ENCODE peak calls at places on chromosomes 5 and 9, in nine cellular contexts. One of them, this sample, is unnamed.

GRCh38 chr5:80128129-80128528 is 93.0 kb downstream of the THBS4 start:
- DNase-seq in Panc1: no peak
- DNase-seq in transverse colon: no peak
- DNase-seq in lung: no peak
- DNase-seq in GM20000: no peak
- DNase-seq in CD4-positive, alpha-beta T cell: no peak
- DNase-seq in psoas muscle: no peak
- DNase-seq in MM.1S: no peak
- DNase-seq in neural crest cell: no peak
- DNase-seq in this sample: no peak

GRCh38 chr9:23598994-23599393 is 227.0 kb downstream of the ELAVL2 start:
- DNase-seq in MM.1S: no peak
- DNase-seq in lung: no peak
- DNase-seq in psoas muscle: no peak
- DNase-seq in CD4-positive, alpha-beta T cell: no peak
- DNase-seq in Panc1: no peak
- DNase-seq in neural crest cell: no peak
- DNase-seq in transverse colon: no peak
- DNase-seq in GM20000: no peak
- DNase-seq in this sample: no peak

GRCh38 chr5:149297340-149298023 is 25.8 kb downstream of the AFAP1L1 start:
- DNase-seq in MM.1S: no peak
- DNase-seq in lung: no peak
- DNase-seq in transverse colon: no peak
- DNase-seq in Panc1: no peak
- DNase-seq in psoas muscle: no peak
- DNase-seq in GM20000: no peak
- DNase-seq in neural crest cell: no peak
- DNase-seq in CD4-positive, alpha-beta T cell: no peak
- DNase-seq in this sample: no peak

GRCh38 chr5:168947212-168947868 is 353.6 kb downstream of the SLIT3 start:
- DNase-seq in psoas muscle: no peak
- DNase-seq in GM20000: peak
- DNase-seq in transverse colon: peak
- DNase-seq in CD4-positive, alpha-beta T cell: no peak
- DNase-seq in neural crest cell: peak
- DNase-seq in MM.1S: peak
- DNase-seq in Panc1: peak
- DNase-seq in lung: no peak
- DNase-seq in this sample: peak

GRCh38 chr5:73388371-73388684 is 60.2 kb downstream of the FOXD1 start:
- DNase-seq in MM.1S: no peak
- DNase-seq in CD4-positive, alpha-beta T cell: no peak
- DNase-seq in transverse colon: no peak
- DNase-seq in GM20000: no peak
- DNase-seq in Panc1: no peak
- DNase-seq in neural crest cell: no peak
- DNase-seq in psoas muscle: no peak
- DNase-seq in lung: no peak
- DNase-seq in this sample: no peak

GRCh38 chr5:93585753-93586385 is 2.8 kb downstream of the NR2F1 start:
- DNase-seq in MM.1S: no peak
- DNase-seq in neural crest cell: no peak
- DNase-seq in transverse colon: no peak
- DNase-seq in psoas muscle: no peak
- DNase-seq in CD4-positive, alpha-beta T cell: no peak
- DNase-seq in Panc1: no peak
- DNase-seq in GM20000: no peak
- DNase-seq in lung: no peak
- DNase-seq in this sample: no peak

GRCh38 chr9:90033030-90033650 is 428.3 kb downstream of the GADD45G start:
- DNase-seq in MM.1S: no peak
- DNase-seq in neural crest cell: no peak
- DNase-seq in GM20000: no peak
- DNase-seq in Panc1: no peak
- DNase-seq in transverse colon: no peak
- DNase-seq in CD4-positive, alpha-beta T cell: no peak
- DNase-seq in psoas muscle: no peak
- DNase-seq in lung: no peak
- DNase-seq in this sample: no peak

GRCh38 chr5:31119938-31120641 is 73.4 kb upstream of the CDH6 start:
- DNase-seq in psoas muscle: no peak
- DNase-seq in lung: no peak
- DNase-seq in GM20000: no peak
- DNase-seq in neural crest cell: no peak
- DNase-seq in MM.1S: no peak
- DNase-seq in Panc1: no peak
- DNase-seq in transverse colon: no peak
- DNase-seq in CD4-positive, alpha-beta T cell: no peak
- DNase-seq in this sample: no peak

GRCh38 chr5:27328480-27328879 is 290.1 kb upstream of the CDH9 start:
- DNase-seq in Panc1: no peak
- DNase-seq in MM.1S: no peak
- DNase-seq in transverse colon: no peak
- DNase-seq in lung: no peak
- DNase-seq in psoas muscle: no peak
- DNase-seq in CD4-positive, alpha-beta T cell: no peak
- DNase-seq in neural crest cell: no peak
- DNase-seq in GM20000: no peak
- DNase-seq in this sample: no peak

GRCh38 chr5:163350083-163350482 is 87.3 kb upstream of the CCNG1 start:
- DNase-seq in psoas muscle: no peak
- DNase-seq in MM.1S: no peak
- DNase-seq in lung: no peak
- DNase-seq in CD4-positive, alpha-beta T cell: no peak
- DNase-seq in GM20000: no peak
- DNase-seq in transverse colon: no peak
- DNase-seq in Panc1: no peak
- DNase-seq in neural crest cell: no peak
- DNase-seq in this sample: no peak

GRCh38 chr5:141343242-141343952 is at the start of gene PCDHGA3:
- DNase-seq in transverse colon: no peak
- DNase-seq in lung: no peak
- DNase-seq in Panc1: no peak
- DNase-seq in neural crest cell: no peak
- DNase-seq in GM20000: peak
- DNase-seq in psoas muscle: no peak
- DNase-seq in CD4-positive, alpha-beta T cell: no peak
- DNase-seq in MM.1S: peak
- DNase-seq in this sample: no peak

DNA sequence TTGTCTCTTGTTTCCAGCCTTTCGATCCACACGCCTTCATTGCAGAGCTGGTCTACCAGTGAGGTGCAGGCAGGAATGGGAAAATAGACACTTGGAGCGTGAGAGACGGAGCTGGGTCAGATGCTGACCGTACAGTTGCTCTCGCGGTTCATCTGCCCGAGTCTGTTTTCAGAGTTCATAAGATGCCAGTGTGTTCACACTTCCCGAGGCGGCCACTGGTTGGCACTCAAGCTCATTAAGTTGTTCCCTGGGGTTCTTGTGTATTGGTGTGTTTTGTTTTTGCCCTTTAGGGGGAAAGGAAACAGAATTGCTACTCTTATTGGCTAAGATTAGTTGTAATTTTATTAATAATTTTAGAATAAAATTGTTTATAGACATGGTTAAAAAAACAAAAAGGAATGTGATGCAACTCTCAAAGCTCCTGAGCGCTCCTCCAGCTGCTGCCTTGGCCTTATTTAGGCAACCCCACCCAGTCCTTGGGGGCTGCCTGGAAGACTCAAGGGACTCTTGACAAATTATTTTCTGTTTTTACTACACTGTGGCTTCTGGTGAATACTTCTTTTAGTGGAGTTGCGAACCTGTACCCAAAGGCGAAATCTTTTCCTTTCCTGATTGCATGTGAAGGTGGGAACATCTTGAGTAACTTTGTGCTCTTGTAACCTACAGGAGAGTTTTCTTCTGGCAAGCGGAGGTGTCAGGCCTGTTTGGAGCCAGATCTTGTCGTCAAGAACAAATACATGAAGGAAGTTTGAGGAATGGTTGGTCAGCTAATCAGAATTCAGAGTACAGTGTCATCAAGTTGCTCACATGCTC is 146.1 kb downstream of the MAST4 start:
- DNase-seq in CD4-positive, alpha-beta T cell: no peak
- DNase-seq in lung: peak
- DNase-seq in Panc1: no peak
- DNase-seq in neural crest cell: no peak
- DNase-seq in transverse colon: peak
- DNase-seq in MM.1S: no peak
- DNase-seq in GM20000: no peak
- DNase-seq in psoas muscle: no peak
- DNase-seq in this sample: no peak
- TF ChIP-seq CTCF in CD4-positive, alpha-beta T cell: no peak
- TF ChIP-seq CTCF in lung: no peak
- TF ChIP-seq CTCF in Panc1: peak
- TF ChIP-seq CTCF in neural crest cell: peak
- TF ChIP-seq CTCF in transverse colon: no peak
- TF ChIP-seq CTCF in MM.1S: no peak
- TF ChIP-seq CTCF in GM20000: no peak
- TF ChIP-seq CTCF in psoas muscle: no peak
- TF ChIP-seq CTCF in this sample: no peak

DNA sequence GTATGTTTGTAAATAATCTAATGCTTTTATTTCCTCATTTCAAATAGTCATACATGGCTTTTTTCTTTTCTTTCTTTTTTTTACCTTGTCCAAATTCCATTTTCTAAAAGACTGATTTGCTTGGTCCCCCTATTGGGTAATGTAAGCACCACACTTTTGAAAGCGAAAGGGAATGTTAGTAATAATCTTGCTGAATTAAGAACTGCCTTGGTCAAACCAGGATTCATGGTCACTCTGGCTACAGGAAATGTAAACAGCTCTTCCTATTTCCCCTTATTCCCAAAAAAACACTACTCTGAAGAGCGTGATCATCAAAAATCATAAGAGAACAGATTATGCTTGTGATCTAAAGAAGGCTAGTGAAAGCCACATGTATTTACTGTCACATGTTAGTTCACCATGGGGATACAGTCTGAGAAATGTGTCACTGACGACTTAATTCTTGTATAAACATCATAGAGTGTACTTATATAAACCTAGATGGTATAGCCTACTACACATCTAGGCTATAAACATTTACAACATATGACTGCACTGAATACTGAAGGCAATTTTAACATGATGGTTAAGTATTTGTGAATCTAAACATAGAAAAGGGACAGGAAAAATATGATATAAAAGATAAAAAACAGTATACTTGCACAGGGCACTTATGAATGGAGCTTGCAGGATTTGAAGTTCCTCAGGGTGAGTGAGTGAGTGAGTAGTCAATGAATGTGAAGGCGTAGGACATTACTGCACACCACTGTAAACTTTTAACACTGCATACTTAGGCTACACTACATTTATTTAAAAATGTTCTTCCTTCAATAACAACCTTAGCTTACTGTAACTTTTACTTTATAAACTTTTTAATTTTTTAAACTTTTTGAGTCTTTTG is 75.3 kb downstream of the HMGCR start:
- DNase-seq in psoas muscle: no peak
- DNase-seq in CD4-positive, alpha-beta T cell: no peak
- DNase-seq in lung: no peak
- DNase-seq in Panc1: peak
- DNase-seq in neural crest cell: no peak
- DNase-seq in GM20000: no peak
- DNase-seq in transverse colon: no peak
- DNase-seq in MM.1S: no peak
- DNase-seq in this sample: no peak
- TF ChIP-seq CTCF in psoas muscle: no peak
- TF ChIP-seq CTCF in CD4-positive, alpha-beta T cell: no peak
- TF ChIP-seq CTCF in lung: no peak
- TF ChIP-seq CTCF in Panc1: no peak
- TF ChIP-seq CTCF in neural crest cell: peak
- TF ChIP-seq CTCF in GM20000: no peak
- TF ChIP-seq CTCF in transverse colon: no peak
- TF ChIP-seq CTCF in MM.1S: no peak
- TF ChIP-seq CTCF in this sample: peak

GRCh38 chr9:124293712-124294504 is 36.2 kb downstream of the NEK6 start:
- DNase-seq in psoas muscle: no peak
- DNase-seq in lung: no peak
- DNase-seq in Panc1: no peak
- DNase-seq in MM.1S: no peak
- DNase-seq in GM20000: no peak
- DNase-seq in transverse colon: no peak
- DNase-seq in CD4-positive, alpha-beta T cell: no peak
- DNase-seq in neural crest cell: no peak
- DNase-seq in this sample: no peak

GRCh38 chr9:124292696-124293593 is 35.2 kb downstream of the NEK6 start:
- DNase-seq in GM20000: no peak
- DNase-seq in psoas muscle: no peak
- DNase-seq in neural crest cell: no peak
- DNase-seq in transverse colon: no peak
- DNase-seq in CD4-positive, alpha-beta T cell: no peak
- DNase-seq in Panc1: no peak
- DNase-seq in lung: no peak
- DNase-seq in MM.1S: no peak
- DNase-seq in this sample: no peak

GRCh38 chr9:124290053-124290581 is 32.4 kb downstream of the NEK6 start:
- DNase-seq in CD4-positive, alpha-beta T cell: no peak
- DNase-seq in transverse colon: peak
- DNase-seq in GM20000: no peak
- DNase-seq in MM.1S: no peak
- DNase-seq in lung: no peak
- DNase-seq in neural crest cell: no peak
- DNase-seq in Panc1: no peak
- DNase-seq in psoas muscle: no peak
- DNase-seq in this sample: no peak

GRCh38 chr9:124290743-124291554 is 33.2 kb downstream of the NEK6 start:
- DNase-seq in psoas muscle: no peak
- DNase-seq in lung: no peak
- DNase-seq in MM.1S: no peak
- DNase-seq in transverse colon: no peak
- DNase-seq in GM20000: peak
- DNase-seq in neural crest cell: no peak
- DNase-seq in Panc1: no peak
- DNase-seq in CD4-positive, alpha-beta T cell: no peak
- DNase-seq in this sample: no peak

GRCh38 chr9:124291801-124292396 is 34.1 kb downstream of the NEK6 start:
- DNase-seq in GM20000: peak
- DNase-seq in neural crest cell: no peak
- DNase-seq in MM.1S: no peak
- DNase-seq in Panc1: no peak
- DNase-seq in transverse colon: peak
- DNase-seq in psoas muscle: no peak
- DNase-seq in CD4-positive, alpha-beta T cell: no peak
- DNase-seq in lung: no peak
- DNase-seq in this sample: no peak
- TF ChIP-seq CTCF in GM20000: no peak
- TF ChIP-seq CTCF in neural crest cell: no peak
- TF ChIP-seq CTCF in MM.1S: no peak
- TF ChIP-seq CTCF in Panc1: no peak
- TF ChIP-seq CTCF in transverse colon: no peak
- TF ChIP-seq CTCF in psoas muscle: no peak
- TF ChIP-seq CTCF in CD4-positive, alpha-beta T cell: no peak
- TF ChIP-seq CTCF in lung: no peak
- TF ChIP-seq CTCF in this sample: no peak

DNA sequence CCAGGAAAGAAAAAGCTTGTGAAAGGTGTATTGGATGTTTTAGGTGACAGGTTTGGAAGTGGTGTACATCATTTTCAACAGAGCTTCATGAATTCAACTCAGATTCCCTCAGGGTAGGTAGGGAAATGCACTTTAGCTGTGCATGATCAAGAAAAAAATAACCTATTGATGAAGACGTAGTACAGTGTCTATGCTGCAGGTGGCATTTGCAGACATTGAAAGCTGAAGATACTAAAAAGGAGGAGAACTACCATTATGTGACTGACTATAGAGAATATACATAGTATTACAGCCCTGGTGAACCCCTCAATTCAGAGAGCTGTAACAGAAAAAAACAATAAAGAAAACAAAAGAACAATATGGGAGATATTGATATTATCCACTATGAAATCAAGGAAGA is 2344.7 kb upstream of the ACO1 start:
- DNase-seq in GM20000: no peak
- DNase-seq in MM.1S: no peak
- DNase-seq in transverse colon: no peak
- DNase-seq in CD4-positive, alpha-beta T cell: no peak
- DNase-seq in Panc1: no peak
- DNase-seq in lung: no peak
- DNase-seq in neural crest cell: no peak
- DNase-seq in psoas muscle: no peak
- DNase-seq in this sample: no peak
- TF ChIP-seq CTCF in GM20000: no peak
- TF ChIP-seq CTCF in MM.1S: no peak
- TF ChIP-seq CTCF in transverse colon: no peak
- TF ChIP-seq CTCF in CD4-positive, alpha-beta T cell: no peak
- TF ChIP-seq CTCF in Panc1: no peak
- TF ChIP-seq CTCF in lung: no peak
- TF ChIP-seq CTCF in neural crest cell: peak
- TF ChIP-seq CTCF in psoas muscle: no peak
- TF ChIP-seq CTCF in this sample: peak